ENCODE peak calls at places on chromosome 15, in four cellular contexts. L is transverse colon, E is AG04450, D is T-helper 2 cell. A is an unnamed sample.

GRCh38 chr15:84034831-84035753 is 200.5 kb upstream of the GOLGA6L4 start:
- DNase-seq in L (no peak), E (peak), D (no peak), A (no peak)

GRCh38 chr15:67823371-67824156 is 1.7 kb upstream of the SKOR1 start:
- DNase-seq in L (no peak), E (no peak), D (no peak), A (no peak)

GRCh38 chr15:79960502-79961217 is 10.3 kb downstream of the BCL2A1 start:
- DNase-seq in L (no peak), E (no peak), D (no peak), A (no peak)

GRCh38 chr15:74365619-74366445 is 1.6 kb downstream of the CYP11A1 start:
- DNase-seq in L (peak), E (no peak), D (no peak), A (no peak)

GRCh38 chr15:76963596-76963995 is 31.3 kb upstream of the PSTPIP1 start:
- DNase-seq in L (no peak), E (no peak), D (no peak), A (no peak)

GRCh38 chr15:61633951-61634350 is 404.8 kb upstream of the RORA start:
- DNase-seq in L (no peak), E (no peak), D (no peak), A (no peak)

GRCh38 chr15:42549052-42549491 is 434 bp downstream of the HAUS2 start:
- DNase-seq in L (peak), E (no peak), D (no peak), A (no peak)

GRCh38 chr15:41698779-41699178 is 38.6 kb downstream of the MGA start:
- DNase-seq in L (no peak), E (peak), D (no peak), A (no peak)

GRCh38 chr15:69478259-69478687 is 25.7 kb downstream of the RPLP1 start:
- DNase-seq in L (peak), E (no peak), D (no peak), A (no peak)

GRCh38 chr15:22895465-22896190 is 57.2 kb downstream of the NIPA2 start:
- DNase-seq in L (peak), E (no peak), D (no peak), A (no peak)

GRCh38 chr15:48493084-48493762 is 152.3 kb downstream of the FBN1 start:
- DNase-seq in L (no peak), E (peak), D (no peak), A (no peak)

GRCh38 chr15:52255008-52255407 is 40.6 kb downstream of the MYO5C start:
- DNase-seq in L (no peak), E (no peak), D (no peak), A (no peak)

GRCh38 chr15:98900382-98900781 is 107.2 kb downstream of the PGPEP1L start:
- DNase-seq in L (no peak), E (no peak), D (no peak), A (no peak)

GRCh38 chr15:52653451-52653964 is 25.7 kb downstream of the ATOSA start:
- DNase-seq in L (no peak), E (peak), D (no peak), A (no peak)

GRCh38 chr15:99212401-99212800 is 37.0 kb downstream of the TTC23 start:
- DNase-seq in L (peak), E (no peak), D (no peak), A (no peak)

GRCh38 chr15:66654718-66655375 is 47.2 kb upstream of the SMAD6 start:
- DNase-seq in L (no peak), E (no peak), D (no peak), A (no peak)

GRCh38 chr15:51750942-51751686 is at the start of gene TMOD2:
- DNase-seq in L (peak), E (no peak), D (peak), A (no peak)

GRCh38 chr15:48962662-48963523 is 826 bp downstream of the SHC4 start:
- DNase-seq in L (no peak), E (no peak), D (no peak), A (no peak)

GRCh38 chr15:31501536-31502157 is 175.0 kb downstream of the KLF13 start:
- DNase-seq in L (no peak), E (no peak), D (no peak), A (no peak)

GRCh38 chr15:63826513-63826912 is 7.2 kb downstream of the HERC1 start:
- DNase-seq in L (no peak), E (no peak), D (no peak), A (no peak)

GRCh38 chr15:68517285-68517711 is 61.5 kb upstream of the CORO2B start:
- DNase-seq in L (no peak), E (no peak), D (no peak), A (no peak)

GRCh38 chr15:62103431-62103830 is 36.7 kb downstream of the C2CD4A start:
- DNase-seq in L (no peak), E (no peak), D (no peak), A (no peak)

GRCh38 chr15:50150349-50150748 is 31.3 kb upstream of the ATP8B4 start:
- DNase-seq in L (no peak), E (no peak), D (no peak), A (no peak)

GRCh38 chr15:99453646-99454045 is 112.1 kb upstream of the MEF2A start:
- DNase-seq in L (no peak), E (no peak), D (no peak), A (no peak)

GRCh38 chr15:94363382-94363781 is 132.0 kb downstream of the MCTP2 start:
- DNase-seq in L (no peak), E (no peak), D (no peak), A (no peak)

GRCh38 chr15:69118089-69118488 is 42.3 kb upstream of the GLCE start:
- DNase-seq in L (no peak), E (no peak), D (no peak), A (no peak)

GRCh38 chr15:79523266-79523665 is 91.1 kb downstream of the MINAR1 start:
- DNase-seq in L (no peak), E (no peak), D (no peak), A (no peak)

GRCh38 chr15:50166216-50166615 is 15.8 kb upstream of the SLC27A2 start:
- DNase-seq in L (no peak), E (peak), D (no peak), A (no peak)

GRCh38 chr15:47717036-47717611 is at the start of gene SEMA6D:
- DNase-seq in L (peak), E (peak), D (no peak), A (no peak)

GRCh38 chr15:74790080-74790916 is 8.4 kb downstream of the CSK start:
- DNase-seq in L (peak), E (peak), D (no peak), A (no peak)

GRCh38 chr15:88834211-88834812 is 31.1 kb downstream of the ACAN start:
- DNase-seq in L (peak), E (no peak), D (no peak), A (no peak)

A was measured in central memory CD8-positive, alpha-beta T cell.